ENCODE peak calls at places on chromosomes 7 and 10, in seven cellular contexts. U is frontal cortex; P is effector CD4-positive, alpha-beta T cell; Y is NCI-H1105 treated with DMSO at 0.1 percent for 48 hours; T is SJCRH30; B is small intestine; E is C1 segment of cervical spinal cord. M is an unnamed sample.

GRCh38 chr7:29865526-29865925 is 59.2 kb downstream of the WIPF3 start:
- DNase-seq in U (no peak), P (no peak), Y (no peak), T (no peak), B (peak; percentile 44), E (no peak), M (no peak)

GRCh38 chr7:29254663-29255062 is 60.1 kb downstream of the CHN2 start:
- DNase-seq in U (no peak), P (no peak), Y (no peak), T (no peak), B (peak; percentile 27), E (no peak), M (no peak)

GRCh38 chr10:61897671-61898434 is 3.6 kb upstream of the ARID5B start:
- DNase-seq in U (no peak), P (no peak), Y (no peak), T (no peak), B (peak; percentile 70), E (no peak), M (peak; percentile 50)

GRCh38 chr10:113711142-113711541 is 31.4 kb downstream of the CASP7 start:
- DNase-seq in U (peak; percentile 11), P (no peak), Y (no peak), T (peak; percentile 59), B (no peak), E (no peak), M (no peak)

GRCh38 chr7:105010538-105011523 is 3.2 kb upstream of the KMT2E start:
- DNase-seq in U (no peak), P (no peak), Y (no peak), T (no peak), B (peak; percentile 49), E (no peak), M (no peak)

GRCh38 chr7:17998692-17999091 is 29.0 kb downstream of the PRPS1L1 start:
- DNase-seq in U (no peak), P (no peak), Y (no peak), T (no peak), B (no peak), E (no peak), M (no peak)

GRCh38 chr7:7151285-7151684 is 31.1 kb upstream of the C1GALT1 start:
- DNase-seq in U (no peak), P (no peak), Y (no peak), T (no peak), B (no peak), E (no peak), M (no peak)

GRCh38 chr10:84822926-84823325 is 494.5 kb downstream of the CCSER2 start:
- DNase-seq in U (no peak), P (no peak), Y (no peak), T (no peak), B (no peak), E (no peak), M (no peak)

GRCh38 chr10:19332304-19332703 is 283.7 kb downstream of the MALRD1 start:
- DNase-seq in U (no peak), P (no peak), Y (no peak), T (no peak), B (no peak), E (no peak), M (no peak)

GRCh38 chr7:94559972-94560371 is 50.4 kb downstream of the CASD1 start:
- DNase-seq in U (no peak), P (no peak), Y (no peak), T (no peak), B (peak; percentile 38), E (no peak), M (no peak)

GRCh38 chr7:4178887-4179286 is 503.2 kb upstream of the FOXK1 start:
- DNase-seq in U (no peak), P (no peak), Y (no peak), T (no peak), B (no peak), E (no peak), M (no peak)

M was measured in substantia nigra.